ENCODE peak calls at places on chromosomes 7 and 10, in ten cellular contexts. One of them, this sample, is unnamed.

GRCh38 chr7:29798422-29798821 is 7.9 kb upstream of the WIPF3 start:
- DNase-seq in PC-9: no peak
- DNase-seq in small intestine: no peak
- DNase-seq in posterior vena cava: no peak
- DNase-seq in AG04450: no peak
- DNase-seq in stomach: no peak
- DNase-seq in GM23248: no peak
- DNase-seq in spleen: no peak
- DNase-seq in NCI-H524: no peak
- DNase-seq in mesothelial cell of epicardium: no peak
- DNase-seq in this sample: no peak

GRCh38 chr10:86121200-86121599 is 245.4 kb downstream of the GRID1 start:
- DNase-seq in PC-9: no peak
- DNase-seq in small intestine: no peak
- DNase-seq in posterior vena cava: no peak
- DNase-seq in AG04450: no peak
- DNase-seq in stomach: no peak
- DNase-seq in GM23248: no peak
- DNase-seq in spleen: no peak
- DNase-seq in NCI-H524: no peak
- DNase-seq in mesothelial cell of epicardium: no peak
- DNase-seq in this sample: no peak

GRCh38 chr7:101817930-101818698 is 688 bp downstream of the CUX1 start:
- DNase-seq in PC-9: peak; percentile 39
- DNase-seq in small intestine: no peak
- DNase-seq in posterior vena cava: no peak
- DNase-seq in AG04450: no peak
- DNase-seq in stomach: no peak
- DNase-seq in GM23248: peak; percentile 26
- DNase-seq in spleen: no peak
- DNase-seq in NCI-H524: no peak
- DNase-seq in mesothelial cell of epicardium: no peak
- DNase-seq in this sample: no peak

GRCh38 chr7:1391449-1391848 is 67.8 kb downstream of the MICALL2 start:
- DNase-seq in PC-9: no peak
- DNase-seq in small intestine: no peak
- DNase-seq in posterior vena cava: no peak
- DNase-seq in AG04450: no peak
- DNase-seq in stomach: no peak
- DNase-seq in GM23248: no peak
- DNase-seq in spleen: no peak
- DNase-seq in NCI-H524: no peak
- DNase-seq in mesothelial cell of epicardium: no peak
- DNase-seq in this sample: no peak

GRCh38 chr7:66952343-66953043 is 31.5 kb downstream of the TMEM248 start:
- DNase-seq in PC-9: peak; percentile 91
- DNase-seq in small intestine: peak; percentile 80
- DNase-seq in posterior vena cava: peak; percentile 48
- DNase-seq in AG04450: no peak
- DNase-seq in stomach: no peak
- DNase-seq in GM23248: peak; percentile 60
- DNase-seq in spleen: peak; percentile 55
- DNase-seq in NCI-H524: no peak
- DNase-seq in mesothelial cell of epicardium: no peak
- DNase-seq in this sample: no peak

GRCh38 chr7:40243076-40243475 is 108.3 kb downstream of the SUGCT start:
- DNase-seq in PC-9: no peak
- DNase-seq in small intestine: no peak
- DNase-seq in posterior vena cava: no peak
- DNase-seq in AG04450: no peak
- DNase-seq in stomach: no peak
- DNase-seq in GM23248: no peak
- DNase-seq in spleen: no peak
- DNase-seq in NCI-H524: no peak
- DNase-seq in mesothelial cell of epicardium: no peak
- DNase-seq in this sample: no peak

GRCh38 chr7:77570330-77571011 is 33.4 kb downstream of the PTPN12 start:
- DNase-seq in PC-9: no peak
- DNase-seq in small intestine: no peak
- DNase-seq in posterior vena cava: no peak
- DNase-seq in AG04450: peak; percentile 2
- DNase-seq in stomach: no peak
- DNase-seq in GM23248: peak; percentile 88
- DNase-seq in spleen: no peak
- DNase-seq in NCI-H524: no peak
- DNase-seq in mesothelial cell of epicardium: no peak
- DNase-seq in this sample: no peak

GRCh38 chr7:87702326-87702725 is 74.1 kb downstream of the RUNDC3B start:
- DNase-seq in PC-9: no peak
- DNase-seq in small intestine: no peak
- DNase-seq in posterior vena cava: no peak
- DNase-seq in AG04450: no peak
- DNase-seq in stomach: no peak
- DNase-seq in GM23248: peak; percentile 87
- DNase-seq in spleen: no peak
- DNase-seq in NCI-H524: no peak
- DNase-seq in mesothelial cell of epicardium: no peak
- DNase-seq in this sample: no peak